ENCODE peak calls at places on chromosomes 11 and 22, in five cellular contexts. C is A549, P is IMR-90, H is K562, M is HepG2. Y is an unnamed sample.

GRCh38 chr11:64447717-64448598 is 89.0 kb downstream of the RPS6KA4 start:
- DNase-seq in C (no peak), P (peak), H (no peak), M (no peak), Y (no peak)

GRCh38 chr22:43996170-43996980 is 27.7 kb upstream of the PARVB start:
- DNase-seq in C (no peak), P (no peak), H (no peak), M (no peak), Y (no peak)

GRCh38 chr11:70312401-70313357 is 42.2 kb downstream of the PPFIA1 start:
- DNase-seq in C (no peak), P (no peak), H (peak), M (no peak), Y (no peak)

GRCh38 chr22:26769663-26770062 is 112.3 kb downstream of the MIAT start:
- DNase-seq in C (no peak), P (no peak), H (no peak), M (no peak), Y (no peak)

GRCh38 chr11:10457901-10458300 is 2.8 kb downstream of the AMPD3 start:
- DNase-seq in C (no peak), P (no peak), H (no peak), M (no peak), Y (no peak)

GRCh38 chr11:116960916-116961315 is 123.5 kb upstream of the APOA1 start:
- DNase-seq in C (no peak), P (peak), H (no peak), M (no peak), Y (no peak)

GRCh38 chr11:66228521-66228920 is 39.9 kb upstream of the RAB1B start:
- DNase-seq in C (no peak), P (no peak), H (no peak), M (no peak), Y (no peak)

GRCh38 chr11:10638285-10638684 is 55.3 kb downstream of the IRAG1 start:
- DNase-seq in C (no peak), P (no peak), H (no peak), M (no peak), Y (no peak)

GRCh38 chr11:61106296-61106695 is 4.0 kb downstream of the CD5 start:
- DNase-seq in C (no peak), P (no peak), H (no peak), M (no peak), Y (no peak)

GRCh38 chr11:119317592-119318239 is 786 bp upstream of the MCAM start:
- DNase-seq in C (no peak), P (no peak), H (no peak), M (no peak), Y (no peak)

GRCh38 chr11:94302806-94303205 is 1.6 kb upstream of the IZUMO1R start:
- DNase-seq in C (no peak), P (no peak), H (no peak), M (no peak), Y (no peak)

GRCh38 chr11:46694095-46694494 is 6.3 kb downstream of the ARHGAP1 start:
- DNase-seq in C (no peak), P (no peak), H (peak), M (no peak), Y (no peak)

GRCh38 chr11:93767018-93767417 is 17.1 kb upstream of the MED17 start:
- DNase-seq in C (no peak), P (no peak), H (no peak), M (no peak), Y (no peak)

GRCh38 chr11:94968334-94968958 is 4.9 kb downstream of the CWC15 start:
- DNase-seq in C (no peak), P (peak), H (no peak), M (peak), Y (no peak)

GRCh38 chr22:47275479-47276218 is 513.2 kb downstream of the TBC1D22A start:
- DNase-seq in C (no peak), P (no peak), H (no peak), M (no peak), Y (no peak)

GRCh38 chr22:19719055-19719482 is 4.3 kb upstream of the GP1BB start:
- DNase-seq in C (no peak), P (no peak), H (peak), M (no peak), Y (no peak)

GRCh38 chr11:60924110-60924905 is at the start of gene TMEM132A:
- DNase-seq in C (peak), P (peak), H (peak), M (peak), Y (no peak)

GRCh38 chr22:49969751-49970527 is 9.4 kb downstream of the PIM3 start:
- DNase-seq in C (no peak), P (no peak), H (no peak), M (no peak), Y (peak)

GRCh38 chr11:44868455-44869421 is 81.9 kb downstream of the TP53I11 start:
- DNase-seq in C (no peak), P (no peak), H (no peak), M (no peak), Y (no peak)
- TF ChIP-seq MAFK in C (no peak), P (no peak), H (no peak), M (no peak), Y (no peak)

GRCh38 chr22:37187552-37187890 is 526 bp downstream of the C1QTNF6 start:
- DNase-seq in C (no peak), P (peak), H (no peak), M (no peak), Y (no peak)
- H3K4me3 ChIP-seq in C (peak), P (peak), H (no peak), M (no peak), Y (peak)

GRCh38 chr11:18749681-18750319 is 23.8 kb upstream of the IGSF22 start:
- DNase-seq in C (peak), P (peak), H (no peak), M (peak), Y (no peak)
- TF ChIP-seq MAFK in C (no peak), P (no peak), H (no peak), M (no peak), Y (no peak)

GRCh38 chr11:76436020-76436419 is 8.8 kb upstream of the EMSY start:
- DNase-seq in C (no peak), P (peak), H (no peak), M (no peak), Y (no peak)
- H3K4me3 ChIP-seq in C (no peak), P (no peak), H (no peak), M (no peak), Y (no peak)

DNA sequence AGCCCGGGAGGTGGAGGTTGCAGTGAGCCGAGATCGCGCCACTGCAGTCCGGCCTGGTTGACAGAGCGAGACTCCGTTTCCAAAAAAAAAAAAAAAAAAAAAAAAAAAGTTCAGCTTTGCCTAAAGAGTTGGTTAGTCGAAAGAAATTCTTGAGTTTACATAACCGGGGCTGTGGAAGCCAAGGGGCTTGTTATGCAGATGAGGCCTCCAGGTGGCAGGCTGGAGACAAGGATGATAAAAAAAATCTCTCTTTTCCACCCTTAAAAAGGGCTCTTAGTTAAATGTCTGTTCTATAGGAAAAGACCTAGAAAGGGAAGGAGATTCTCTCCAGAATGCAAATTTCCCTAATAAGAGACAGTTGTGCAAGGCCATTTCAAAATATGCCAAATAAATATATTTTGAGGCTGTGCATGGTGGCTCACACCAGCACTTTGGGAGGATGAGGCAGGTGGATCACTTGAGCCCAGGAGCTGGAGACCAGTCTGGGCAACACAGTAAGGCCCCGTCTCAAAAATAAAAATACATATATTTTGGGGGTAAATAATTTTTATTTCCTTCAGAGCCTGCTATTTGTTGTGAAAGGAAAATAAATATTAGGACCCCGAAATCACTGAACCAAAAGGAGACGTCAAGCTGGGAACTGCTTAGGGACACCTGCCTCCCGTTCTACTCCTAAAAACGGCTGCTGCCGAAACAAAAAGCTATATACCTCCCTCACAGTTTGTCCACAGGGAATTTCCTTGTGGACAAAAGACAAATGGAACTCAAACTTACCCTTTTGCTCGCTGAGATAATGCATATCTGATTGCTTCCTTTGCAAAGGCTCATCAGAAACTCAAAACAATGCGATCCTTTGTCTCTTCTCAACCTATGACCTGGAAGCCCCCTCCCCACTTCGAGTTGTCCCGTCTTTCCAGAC is 2.4 kb upstream of the IFITM2 start:
- DNase-seq in C (peak), P (peak), H (peak), M (peak), Y (no peak)
- TF ChIP-seq MAFK in C (no peak), P (no peak), H (no peak), M (no peak), Y (no peak)